ENCODE peak calls at places on chromosomes 5 and 9, in five cellular contexts. One of them, this sample, is unnamed. For H3K4me1, the result is how much of the 10 kb centered on the place peaks cover.

GRCh38 chr5:62256161-62257017 is 49.6 kb upstream of the KIF2A start:
- DNase-seq in ovary: no peak
- DNase-seq in NT2/D1: no peak
- DNase-seq in tibial artery: no peak
- DNase-seq in astrocyte: no peak
- DNase-seq in this sample: no peak

GRCh38 chr9:79565245-79565644 is 6.5 kb upstream of the TLE4 start:
- DNase-seq in ovary: no peak
- DNase-seq in NT2/D1: no peak
- DNase-seq in tibial artery: no peak
- DNase-seq in astrocyte: no peak
- DNase-seq in this sample: no peak

GRCh38 chr5:134466241-134467069 is 54.8 kb upstream of the CDKN2AIPNL start:
- DNase-seq in ovary: peak
- DNase-seq in NT2/D1: peak
- DNase-seq in tibial artery: peak
- DNase-seq in astrocyte: peak
- DNase-seq in this sample: peak

GRCh38 chr5:179407191-179408175 is 62.2 kb upstream of the ADAMTS2 start:
- DNase-seq in ovary: no peak
- DNase-seq in NT2/D1: no peak
- DNase-seq in tibial artery: peak
- DNase-seq in astrocyte: no peak
- DNase-seq in this sample: no peak

GRCh38 chr5:141781910-141782309 is 96.3 kb downstream of the PCDH1 start:
- DNase-seq in ovary: no peak
- DNase-seq in NT2/D1: no peak
- DNase-seq in tibial artery: no peak
- DNase-seq in astrocyte: no peak
- DNase-seq in this sample: no peak

GRCh38 chr5:127995556-127995955 is 88.0 kb upstream of the SLC12A2 start:
- DNase-seq in ovary: no peak
- DNase-seq in NT2/D1: no peak
- DNase-seq in tibial artery: no peak
- DNase-seq in astrocyte: peak
- DNase-seq in this sample: no peak

GRCh38 chr9:16515879-16516289 is 354.6 kb downstream of the BNC2 start:
- DNase-seq in ovary: peak
- DNase-seq in NT2/D1: peak
- DNase-seq in tibial artery: no peak
- DNase-seq in astrocyte: peak
- DNase-seq in this sample: no peak

GRCh38 chr5:178467261-178468195 is 122.7 kb downstream of the COL23A1 start:
- DNase-seq in ovary: no peak
- DNase-seq in NT2/D1: no peak
- DNase-seq in tibial artery: peak
- DNase-seq in astrocyte: no peak
- DNase-seq in this sample: no peak

GRCh38 chr5:68409259-68409658 is 193.7 kb downstream of the PIK3R1 start:
- DNase-seq in ovary: no peak
- DNase-seq in NT2/D1: no peak
- DNase-seq in tibial artery: no peak
- DNase-seq in astrocyte: peak
- DNase-seq in this sample: no peak

GRCh38 chr5:101260857-101261256 is 357.8 kb upstream of the ST8SIA4 start:
- DNase-seq in ovary: no peak
- DNase-seq in NT2/D1: no peak
- DNase-seq in tibial artery: no peak
- DNase-seq in astrocyte: no peak
- DNase-seq in this sample: no peak

GRCh38 chr9:136459425-136459824 is 19.8 kb upstream of the INPP5E start:
- DNase-seq in ovary: no peak
- DNase-seq in NT2/D1: no peak
- DNase-seq in tibial artery: no peak
- DNase-seq in astrocyte: no peak
- DNase-seq in this sample: no peak

GRCh38 chr5:35789732-35790461 is 66.8 kb upstream of the IL7R start:
- DNase-seq in ovary: no peak
- DNase-seq in NT2/D1: no peak
- DNase-seq in tibial artery: no peak
- DNase-seq in astrocyte: peak
- DNase-seq in this sample: no peak

GRCh38 chr5:167998148-167998767 is 293.2 kb upstream of the WWC1 start:
- DNase-seq in ovary: no peak
- DNase-seq in NT2/D1: no peak
- DNase-seq in tibial artery: no peak
- DNase-seq in astrocyte: peak
- DNase-seq in this sample: no peak

DNA sequence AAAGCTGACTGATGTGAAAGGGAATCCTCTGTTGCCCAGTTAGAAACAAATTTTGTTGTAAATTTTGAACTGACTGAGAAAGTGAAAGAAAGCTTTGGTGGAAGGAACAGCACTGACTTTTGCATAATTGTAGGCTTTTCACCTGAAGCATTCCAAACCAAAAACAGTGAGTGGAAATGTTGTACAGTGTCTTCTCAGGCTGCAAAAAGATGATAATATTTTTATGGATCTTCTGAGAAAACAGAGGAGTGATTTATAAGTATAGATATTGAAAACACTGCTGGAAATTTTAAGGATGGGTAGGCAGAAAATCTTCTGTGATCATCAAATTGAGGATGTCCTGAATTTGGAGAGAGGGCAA is 40.0 kb downstream of the LURAP1L start:
- DNase-seq in ovary: no peak
- DNase-seq in NT2/D1: no peak
- DNase-seq in tibial artery: no peak
- DNase-seq in astrocyte: no peak
- DNase-seq in this sample: no peak
- H3K4me1 ChIP-seq in ovary: under half
- H3K4me1 ChIP-seq in NT2/D1: under half
- H3K4me1 ChIP-seq in tibial artery: under half
- H3K4me1 ChIP-seq in astrocyte: under half
- H3K4me1 ChIP-seq in this sample: under half

DNA sequence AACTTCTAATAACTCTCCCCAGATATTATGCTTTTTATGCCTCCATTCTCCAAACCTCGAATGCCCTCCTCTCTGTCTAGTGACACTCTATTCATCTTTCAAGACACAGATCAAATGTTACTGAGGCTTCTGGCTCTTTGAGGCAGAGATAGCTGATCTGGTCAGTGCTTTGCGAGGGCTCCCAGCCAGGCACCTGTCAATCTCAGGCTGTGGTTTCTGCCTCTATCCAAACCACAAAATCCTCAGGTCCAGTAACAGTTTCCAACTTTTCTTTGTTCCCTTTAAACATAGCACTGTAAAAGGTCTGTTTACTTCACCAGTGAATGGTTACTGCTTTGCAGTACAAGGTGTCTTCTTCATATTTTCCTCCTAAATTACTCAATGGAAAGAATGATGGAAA is 11.5 kb upstream of the STK32A start:
- DNase-seq in ovary: no peak
- DNase-seq in NT2/D1: no peak
- DNase-seq in tibial artery: no peak
- DNase-seq in astrocyte: peak
- DNase-seq in this sample: no peak
- H3K4me3 ChIP-seq in ovary: no peak
- H3K4me3 ChIP-seq in NT2/D1: no peak
- H3K4me3 ChIP-seq in tibial artery: no peak
- H3K4me3 ChIP-seq in astrocyte: no peak
- H3K4me3 ChIP-seq in this sample: no peak

GRCh38 chr9:98978231-98978681 is 34.5 kb downstream of the COL15A1 start:
- DNase-seq in ovary: no peak
- DNase-seq in NT2/D1: no peak
- DNase-seq in tibial artery: no peak
- DNase-seq in astrocyte: no peak
- DNase-seq in this sample: no peak

GRCh38 chr9:98974994-98975712 is 31.4 kb downstream of the COL15A1 start:
- DNase-seq in ovary: peak
- DNase-seq in NT2/D1: peak
- DNase-seq in tibial artery: peak
- DNase-seq in astrocyte: peak
- DNase-seq in this sample: no peak

GRCh38 chr9:98975838-98976237 is 32.1 kb downstream of the COL15A1 start:
- DNase-seq in ovary: no peak
- DNase-seq in NT2/D1: no peak
- DNase-seq in tibial artery: no peak
- DNase-seq in astrocyte: no peak
- DNase-seq in this sample: no peak

GRCh38 chr9:98977813-98978212 is 34.1 kb downstream of the COL15A1 start:
- DNase-seq in ovary: no peak
- DNase-seq in NT2/D1: no peak
- DNase-seq in tibial artery: no peak
- DNase-seq in astrocyte: no peak
- DNase-seq in this sample: no peak

DNA sequence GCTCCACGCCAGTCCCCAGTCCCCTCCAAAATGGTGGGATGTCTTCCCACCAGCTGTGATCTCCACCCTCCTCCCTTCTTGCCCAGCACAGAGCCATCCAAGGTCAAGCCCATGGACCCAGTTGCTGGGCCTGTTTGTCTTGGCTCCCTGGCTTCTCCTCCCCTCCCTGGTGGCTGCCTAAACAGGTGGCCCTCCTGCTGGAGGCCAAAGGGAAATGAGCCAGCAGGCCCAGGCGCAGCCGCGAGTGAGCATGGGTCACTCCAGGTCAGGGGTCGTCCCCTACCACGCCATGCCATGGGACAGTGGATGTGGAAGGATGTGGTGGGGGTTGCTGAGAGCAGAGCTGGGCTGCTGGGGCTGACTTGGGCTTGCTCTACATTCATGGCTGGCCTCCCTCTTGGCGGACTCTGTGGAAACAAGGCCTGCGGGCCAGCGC is 33.6 kb downstream of the COL15A1 start:
- DNase-seq in ovary: no peak
- DNase-seq in NT2/D1: no peak
- DNase-seq in tibial artery: peak
- DNase-seq in astrocyte: no peak
- DNase-seq in this sample: no peak
- H3K4me1 ChIP-seq in ovary: under half
- H3K4me1 ChIP-seq in NT2/D1: under half
- H3K4me1 ChIP-seq in tibial artery: under half
- H3K4me1 ChIP-seq in astrocyte: under half
- H3K4me1 ChIP-seq in this sample: under half

GRCh38 chr5:145833616-145834200 is 1.4 kb downstream of the PRELID2 start:
- DNase-seq in ovary: no peak
- DNase-seq in NT2/D1: no peak
- DNase-seq in tibial artery: no peak
- DNase-seq in astrocyte: no peak
- DNase-seq in this sample: no peak
- H3K4me3 ChIP-seq in ovary: no peak
- H3K4me3 ChIP-seq in NT2/D1: no peak
- H3K4me3 ChIP-seq in tibial artery: peak
- H3K4me3 ChIP-seq in astrocyte: no peak
- H3K4me3 ChIP-seq in this sample: no peak

GRCh38 chr5:143318833-143319232 is 84.7 kb downstream of the NR3C1 start:
- DNase-seq in ovary: no peak
- DNase-seq in NT2/D1: no peak
- DNase-seq in tibial artery: no peak
- DNase-seq in astrocyte: no peak
- DNase-seq in this sample: no peak
- H3K4me1 ChIP-seq in ovary: under half
- H3K4me1 ChIP-seq in NT2/D1: under half
- H3K4me1 ChIP-seq in tibial artery: under half
- H3K4me1 ChIP-seq in astrocyte: under half
- H3K4me1 ChIP-seq in this sample: under half

DNA sequence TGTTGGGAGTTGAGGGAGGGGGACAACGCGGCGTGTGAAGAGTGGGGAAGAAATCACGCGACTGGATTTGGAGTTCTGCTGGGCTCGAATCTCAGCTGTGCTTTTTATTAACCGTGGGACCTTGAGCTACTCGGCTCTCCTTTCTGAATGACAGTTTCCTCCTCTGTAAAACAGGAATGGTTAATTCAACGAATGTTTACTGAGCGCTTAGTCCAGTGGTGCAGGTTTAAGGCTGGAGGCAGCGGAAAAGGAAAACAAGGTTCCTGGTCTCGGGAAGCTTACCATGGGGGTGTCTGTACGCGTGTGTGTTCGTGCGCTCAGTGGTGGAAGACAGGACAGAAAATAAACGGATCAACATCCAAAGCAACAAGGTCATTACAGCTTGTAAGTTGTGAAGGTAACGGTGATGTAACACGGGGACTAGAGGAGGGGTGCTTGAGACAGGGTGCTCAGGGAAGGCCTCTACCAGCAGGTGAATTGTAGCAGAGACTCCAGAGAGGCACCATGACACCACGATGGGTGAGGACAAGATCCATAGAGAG is 277 bp downstream of the EIF4E1B start:
- DNase-seq in ovary: no peak
- DNase-seq in NT2/D1: no peak
- DNase-seq in tibial artery: no peak
- DNase-seq in astrocyte: no peak
- DNase-seq in this sample: no peak
- H3K4me3 ChIP-seq in ovary: no peak
- H3K4me3 ChIP-seq in NT2/D1: peak
- H3K4me3 ChIP-seq in tibial artery: peak
- H3K4me3 ChIP-seq in astrocyte: peak
- H3K4me3 ChIP-seq in this sample: peak

This sample was measured in ascending aorta.